ENCODE peak calls at places on chromosomes 5 and 9, in seven cellular contexts. D is transverse colon, V is upper lobe of left lung, C is adrenal gland, L is HCT116, G is body of pancreas, R is K562. S is an unnamed sample. For H3K4me1, the result is how much of the 10 kb centered on the place peaks cover.

GRCh38 chr5:1923766-1924165 is 41.0 kb upstream of the IRX4 start:
- DNase-seq in D (no peak), V (no peak), C (no peak), L (no peak), G (no peak), R (no peak), S (no peak)

GRCh38 chr9:93532121-93532520 is 44.3 kb upstream of the PHF2 start:
- DNase-seq in D (no peak), V (no peak), C (no peak), L (no peak), G (no peak), R (no peak), S (no peak)

GRCh38 chr9:87607859-87608258 is 110.2 kb downstream of the DAPK1 start:
- DNase-seq in D (no peak), V (no peak), C (peak), L (no peak), G (peak), R (no peak), S (no peak)

GRCh38 chr9:97558701-97559101 is 57.2 kb downstream of the TMOD1 start:
- DNase-seq in D (no peak), V (no peak), C (no peak), L (no peak), G (no peak), R (no peak), S (no peak)

GRCh38 chr5:134394932-134395331 is 16.7 kb downstream of the CDKN2AIPNL start:
- DNase-seq in D (no peak), V (no peak), C (no peak), L (no peak), G (no peak), R (no peak), S (no peak)

GRCh38 chr5:39177629-39177959 is 41.8 kb downstream of the FYB1 start:
- DNase-seq in D (no peak), V (no peak), C (no peak), L (no peak), G (no peak), R (no peak), S (no peak)

GRCh38 chr9:98678244-98678842 is 30.4 kb downstream of the GABBR2 start:
- DNase-seq in D (peak), V (peak), C (no peak), L (peak), G (no peak), R (no peak), S (no peak)

GRCh38 chr5:137016783-137017324 is 482.3 kb downstream of the SPOCK1 start:
- DNase-seq in D (no peak), V (no peak), C (no peak), L (no peak), G (no peak), R (no peak), S (no peak)

GRCh38 chr9:88593537-88594185 is 58.7 kb downstream of the NXNL2 start:
- DNase-seq in D (peak), V (no peak), C (peak), L (peak), G (peak), R (peak), S (no peak)

GRCh38 chr9:126376903-126377342 is 50.3 kb downstream of the MVB12B start:
- DNase-seq in D (no peak), V (no peak), C (no peak), L (no peak), G (no peak), R (no peak), S (no peak)

GRCh38 chr9:126374366-126374781 is 47.7 kb downstream of the MVB12B start:
- DNase-seq in D (no peak), V (no peak), C (no peak), L (no peak), G (no peak), R (no peak), S (no peak)

GRCh38 chr9:126375386-126375785 is 48.8 kb downstream of the MVB12B start:
- DNase-seq in D (peak), V (no peak), C (peak), L (no peak), G (peak), R (no peak), S (no peak)

GRCh38 chr9:126377521-126377920 is 50.9 kb downstream of the MVB12B start:
- DNase-seq in D (no peak), V (no peak), C (no peak), L (no peak), G (no peak), R (no peak), S (no peak)

DNA sequence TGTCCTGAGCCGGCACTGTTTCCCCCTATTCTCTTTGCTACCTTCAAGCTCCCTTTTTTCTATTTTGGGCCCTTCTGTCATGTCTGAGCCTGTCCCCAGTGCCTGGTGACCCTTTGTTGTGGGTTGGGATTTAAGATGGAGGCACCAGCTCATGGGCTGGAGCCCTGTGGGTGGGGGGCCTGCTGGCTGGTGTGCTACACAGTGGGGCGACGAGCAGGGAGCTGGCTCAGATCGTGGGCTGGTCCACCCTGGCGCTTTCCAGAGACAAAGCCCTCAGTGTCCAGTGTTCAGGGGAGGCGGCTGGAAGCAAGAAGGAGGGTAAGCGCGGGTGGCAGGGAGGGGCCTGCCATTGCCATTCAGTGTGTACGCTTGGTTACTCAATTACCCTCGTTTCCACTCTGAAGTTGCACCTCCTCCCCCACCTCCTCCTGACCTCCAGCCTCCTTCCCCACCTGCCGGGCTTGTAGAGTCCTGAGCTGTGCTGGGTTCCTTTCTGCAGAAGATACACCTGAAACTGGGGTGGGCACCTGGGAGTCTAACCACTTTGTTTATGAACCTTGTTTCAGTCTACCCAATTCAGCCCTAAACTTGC is 49.8 kb downstream of the MVB12B start:
- DNase-seq in D (peak), V (no peak), C (no peak), L (no peak), G (no peak), R (no peak), S (no peak)
- TF ChIP-seq POLR2A in D (no peak), V (no peak), C (no peak), L (no peak), G (no peak), R (no peak), S (no peak)

GRCh38 chr5:140246378-140247122 is 56.4 kb downstream of the PFDN1 start:
- DNase-seq in D (no peak), V (no peak), C (peak), L (no peak), G (no peak), R (no peak), S (no peak)
- H3K4me1 ChIP-seq in D (under half), V (half or more), C (under half), L (under half), G (under half), R (under half), S (under half)

GRCh38 chr5:111739423-111739822 is 17.6 kb downstream of the NREP start:
- DNase-seq in D (no peak), V (no peak), C (no peak), L (no peak), G (no peak), R (no peak), S (no peak)
- H3K4me3 ChIP-seq in D (no peak), V (no peak), C (no peak), L (no peak), G (no peak), R (no peak), S (no peak)

GRCh38 chr5:96934291-96934694 is 1.6 kb upstream of the LNPEP start:
- DNase-seq in D (peak), V (no peak), C (no peak), L (no peak), G (no peak), R (no peak), S (no peak)

GRCh38 chr5:96934695-96935555 is 955 bp upstream of the LNPEP start:
- DNase-seq in D (peak), V (peak), C (peak), L (peak), G (peak), R (peak), S (peak)

GRCh38 chr5:96936431-96937221 is 746 bp downstream of the LNPEP start:
- DNase-seq in D (peak), V (no peak), C (peak), L (no peak), G (peak), R (peak), S (peak)

GRCh38 chr5:96933764-96934163 is 2.1 kb upstream of the LNPEP start:
- DNase-seq in D (no peak), V (no peak), C (no peak), L (no peak), G (no peak), R (no peak), S (no peak)

GRCh38 chr5:96935556-96936430 is at the start of gene LNPEP:
- DNase-seq in D (peak), V (peak), C (peak), L (peak), G (peak), R (peak), S (peak)
- TF ChIP-seq POLR2A in D (peak), V (peak), C (peak), L (peak), G (peak), R (peak), S (peak)

GRCh38 chr5:172003750-172004149 is 2.7 kb downstream of the FBXW11 start:
- DNase-seq in D (no peak), V (no peak), C (no peak), L (no peak), G (no peak), R (no peak), S (no peak)

GRCh38 chr5:172002310-172002709 is 4.1 kb downstream of the FBXW11 start:
- DNase-seq in D (no peak), V (no peak), C (no peak), L (peak), G (no peak), R (peak), S (no peak)

GRCh38 chr5:172004824-172005237 is 1.6 kb downstream of the FBXW11 start:
- DNase-seq in D (no peak), V (no peak), C (no peak), L (no peak), G (no peak), R (no peak), S (no peak)

GRCh38 chr5:172005708-172006377 is 595 bp downstream of the FBXW11 start:
- DNase-seq in D (peak), V (no peak), C (peak), L (no peak), G (peak), R (peak), S (peak)

DNA sequence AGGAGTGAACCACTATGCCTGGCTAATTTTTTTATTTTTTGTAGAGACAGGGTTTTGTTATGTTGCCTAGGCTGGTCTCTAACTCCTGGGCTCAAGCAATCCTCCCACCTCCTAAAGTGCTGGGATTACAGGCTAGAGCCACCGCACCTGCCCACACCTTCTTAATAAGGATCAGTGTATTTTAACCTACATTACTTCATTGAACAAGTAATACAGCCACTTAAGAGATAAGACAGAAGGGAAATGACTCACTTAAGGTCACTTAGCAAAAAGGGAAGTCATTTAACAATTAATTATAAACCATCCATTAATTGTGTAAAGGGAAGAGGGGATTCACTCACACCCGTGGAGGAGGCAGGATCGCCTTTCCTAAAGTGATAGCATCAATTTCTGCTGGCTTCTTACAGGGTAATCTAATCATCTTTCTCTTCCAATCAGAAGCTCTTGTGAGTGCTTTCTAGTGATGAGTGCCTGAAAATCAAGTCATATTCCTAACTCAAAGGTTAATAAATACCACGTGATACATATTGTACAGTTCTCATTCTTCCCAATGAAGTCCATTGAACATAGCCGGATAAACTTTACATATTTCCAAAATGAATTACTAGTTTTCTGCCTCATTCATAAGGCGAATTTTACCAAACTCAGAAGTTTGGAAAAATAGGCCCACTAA is 3.5 kb downstream of the FBXW11 start:
- DNase-seq in D (no peak), V (no peak), C (no peak), L (no peak), G (no peak), R (no peak), S (no peak)
- H3K4me1 ChIP-seq in D (under half), V (half or more), C (under half), L (under half), G (half or more), R (under half), S (under half)